ENCODE peak calls at places on chromosomes 1 and 21, in seven cellular contexts. One of them, this sample, is unnamed.

GRCh38 chr21:30340714-30341573 is 3.5 kb upstream of the KRTAP27-1 start:
- DNase-seq in NCI-H774: no peak
- DNase-seq in spleen: no peak
- DNase-seq in LoVo: peak
- DNase-seq in COR-L47: peak
- DNase-seq in stromal cell of bone marrow: no peak
- DNase-seq in small intestine: peak
- DNase-seq in this sample: peak

GRCh38 chr1:107404756-107405155 is 263.9 kb downstream of the NTNG1 start:
- DNase-seq in NCI-H774: no peak
- DNase-seq in spleen: no peak
- DNase-seq in LoVo: no peak
- DNase-seq in COR-L47: no peak
- DNase-seq in stromal cell of bone marrow: no peak
- DNase-seq in small intestine: no peak
- DNase-seq in this sample: no peak

GRCh38 chr1:64801851-64802523 is 57.1 kb downstream of the RAVER2 start:
- DNase-seq in NCI-H774: no peak
- DNase-seq in spleen: no peak
- DNase-seq in LoVo: no peak
- DNase-seq in COR-L47: no peak
- DNase-seq in stromal cell of bone marrow: no peak
- DNase-seq in small intestine: no peak
- DNase-seq in this sample: no peak

GRCh38 chr21:44428281-44428942 is 26.9 kb upstream of the LRRC3 start:
- DNase-seq in NCI-H774: peak
- DNase-seq in spleen: peak
- DNase-seq in LoVo: no peak
- DNase-seq in COR-L47: no peak
- DNase-seq in stromal cell of bone marrow: no peak
- DNase-seq in small intestine: peak
- DNase-seq in this sample: no peak

GRCh38 chr21:45575993-45576837 is 34.0 kb upstream of the SLC19A1 start:
- DNase-seq in NCI-H774: no peak
- DNase-seq in spleen: peak
- DNase-seq in LoVo: no peak
- DNase-seq in COR-L47: no peak
- DNase-seq in stromal cell of bone marrow: no peak
- DNase-seq in small intestine: no peak
- DNase-seq in this sample: no peak

GRCh38 chr1:171881466-171881865 is 40.2 kb downstream of the DNM3 start:
- DNase-seq in NCI-H774: no peak
- DNase-seq in spleen: no peak
- DNase-seq in LoVo: peak
- DNase-seq in COR-L47: no peak
- DNase-seq in stromal cell of bone marrow: no peak
- DNase-seq in small intestine: peak
- DNase-seq in this sample: no peak

GRCh38 chr1:223870617-223871574 is 25.1 kb upstream of the TP53BP2 start:
- DNase-seq in NCI-H774: no peak
- DNase-seq in spleen: peak
- DNase-seq in LoVo: no peak
- DNase-seq in COR-L47: no peak
- DNase-seq in stromal cell of bone marrow: no peak
- DNase-seq in small intestine: no peak
- DNase-seq in this sample: no peak

GRCh38 chr21:36889401-36889800 is 77.1 kb downstream of the HLCS start:
- DNase-seq in NCI-H774: no peak
- DNase-seq in spleen: no peak
- DNase-seq in LoVo: no peak
- DNase-seq in COR-L47: no peak
- DNase-seq in stromal cell of bone marrow: no peak
- DNase-seq in small intestine: no peak
- DNase-seq in this sample: no peak

GRCh38 chr1:72438270-72438669 is 155.9 kb upstream of the NEGR1 start:
- DNase-seq in NCI-H774: no peak
- DNase-seq in spleen: no peak
- DNase-seq in LoVo: no peak
- DNase-seq in COR-L47: no peak
- DNase-seq in stromal cell of bone marrow: peak
- DNase-seq in small intestine: no peak
- DNase-seq in this sample: no peak

GRCh38 chr1:3777647-3778589 is 5.4 kb downstream of the SMIM1 start:
- DNase-seq in NCI-H774: no peak
- DNase-seq in spleen: peak
- DNase-seq in LoVo: no peak
- DNase-seq in COR-L47: no peak
- DNase-seq in stromal cell of bone marrow: no peak
- DNase-seq in small intestine: no peak
- DNase-seq in this sample: no peak

GRCh38 chr21:38171723-38172344 is 85.0 kb upstream of the KCNJ15 start:
- DNase-seq in NCI-H774: no peak
- DNase-seq in spleen: no peak
- DNase-seq in LoVo: no peak
- DNase-seq in COR-L47: no peak
- DNase-seq in stromal cell of bone marrow: peak
- DNase-seq in small intestine: no peak
- DNase-seq in this sample: no peak

GRCh38 chr1:159015440-159015909 is 5.8 kb downstream of the IFI16 start:
- DNase-seq in NCI-H774: no peak
- DNase-seq in spleen: peak
- DNase-seq in LoVo: no peak
- DNase-seq in COR-L47: no peak
- DNase-seq in stromal cell of bone marrow: peak
- DNase-seq in small intestine: peak
- DNase-seq in this sample: peak

GRCh38 chr1:183783896-183784637 is 20.9 kb upstream of the RGL1 start:
- DNase-seq in NCI-H774: no peak
- DNase-seq in spleen: no peak
- DNase-seq in LoVo: no peak
- DNase-seq in COR-L47: no peak
- DNase-seq in stromal cell of bone marrow: peak
- DNase-seq in small intestine: peak
- DNase-seq in this sample: no peak

GRCh38 chr21:27683292-27683691 is 716.4 kb upstream of the ADAMTS5 start:
- DNase-seq in NCI-H774: no peak
- DNase-seq in spleen: no peak
- DNase-seq in LoVo: no peak
- DNase-seq in COR-L47: no peak
- DNase-seq in stromal cell of bone marrow: no peak
- DNase-seq in small intestine: no peak
- DNase-seq in this sample: no peak

GRCh38 chr21:43608225-43608624 is 51.1 kb downstream of the HSF2BP start:
- DNase-seq in NCI-H774: no peak
- DNase-seq in spleen: no peak
- DNase-seq in LoVo: no peak
- DNase-seq in COR-L47: no peak
- DNase-seq in stromal cell of bone marrow: no peak
- DNase-seq in small intestine: no peak
- DNase-seq in this sample: no peak

GRCh38 chr1:179788259-179788658 is 45.2 kb downstream of the FAM163A start:
- DNase-seq in NCI-H774: no peak
- DNase-seq in spleen: no peak
- DNase-seq in LoVo: no peak
- DNase-seq in COR-L47: no peak
- DNase-seq in stromal cell of bone marrow: no peak
- DNase-seq in small intestine: no peak
- DNase-seq in this sample: no peak

GRCh38 chr1:115289940-115290339 is 48.1 kb downstream of the NGF start:
- DNase-seq in NCI-H774: no peak
- DNase-seq in spleen: no peak
- DNase-seq in LoVo: no peak
- DNase-seq in COR-L47: no peak
- DNase-seq in stromal cell of bone marrow: no peak
- DNase-seq in small intestine: no peak
- DNase-seq in this sample: no peak

GRCh38 chr1:20485527-20486456 is at the start of gene CAMK2N1:
- DNase-seq in NCI-H774: peak
- DNase-seq in spleen: peak
- DNase-seq in LoVo: peak
- DNase-seq in COR-L47: peak
- DNase-seq in stromal cell of bone marrow: peak
- DNase-seq in small intestine: peak
- DNase-seq in this sample: peak

GRCh38 chr1:3742439-3743298 is 9.6 kb upstream of the CCDC27 start:
- DNase-seq in NCI-H774: no peak
- DNase-seq in spleen: peak
- DNase-seq in LoVo: no peak
- DNase-seq in COR-L47: no peak
- DNase-seq in stromal cell of bone marrow: no peak
- DNase-seq in small intestine: no peak
- DNase-seq in this sample: no peak

GRCh38 chr1:43835141-43836021 is 98.2 kb upstream of the ARTN start:
- DNase-seq in NCI-H774: no peak
- DNase-seq in spleen: no peak
- DNase-seq in LoVo: peak
- DNase-seq in COR-L47: no peak
- DNase-seq in stromal cell of bone marrow: peak
- DNase-seq in small intestine: no peak
- DNase-seq in this sample: no peak

GRCh38 chr1:245707941-245708340 is 553.2 kb downstream of the KIF26B start:
- DNase-seq in NCI-H774: no peak
- DNase-seq in spleen: peak
- DNase-seq in LoVo: no peak
- DNase-seq in COR-L47: no peak
- DNase-seq in stromal cell of bone marrow: no peak
- DNase-seq in small intestine: no peak
- DNase-seq in this sample: no peak

GRCh38 chr1:156281281-156282142 is 1.1 kb downstream of the SMG5 start:
- DNase-seq in NCI-H774: no peak
- DNase-seq in spleen: no peak
- DNase-seq in LoVo: peak
- DNase-seq in COR-L47: no peak
- DNase-seq in stromal cell of bone marrow: peak
- DNase-seq in small intestine: peak
- DNase-seq in this sample: no peak

This sample was measured in posterior cingulate gyrus.